ENCODE peak calls at places on chromosomes 7 and 10, in nine cellular contexts. One of them, this sample, is unnamed.
A peak's percentile ranks its signal among the peaks of the same experiment; 100 is the strongest.

GRCh38 chr10:71598673-71599072 is 120.9 kb downstream of the C10orf105 start:
- DNase-seq in A549: no peak
- DNase-seq in HCT116: no peak
- DNase-seq in H54: no peak
- DNase-seq in GM12891: no peak
- DNase-seq in IMR-90: no peak
- DNase-seq in spleen: no peak
- DNase-seq in uterus: peak; percentile 75
- DNase-seq in tibial nerve: peak; percentile 80
- DNase-seq in this sample: no peak

GRCh38 chr7:120857558-120858298 is at the start of gene TSPAN12:
- DNase-seq in A549: peak; percentile 69
- DNase-seq in HCT116: peak; percentile 73
- DNase-seq in H54: peak; percentile 72
- DNase-seq in GM12891: peak; percentile 77
- DNase-seq in IMR-90: peak; percentile 54
- DNase-seq in spleen: peak; percentile 90
- DNase-seq in uterus: peak; percentile 64
- DNase-seq in tibial nerve: peak; percentile 39
- DNase-seq in this sample: no peak

GRCh38 chr7:154947604-154948003 is 55.3 kb downstream of the PAXIP1 start:
- DNase-seq in A549: peak; percentile 10
- DNase-seq in HCT116: no peak
- DNase-seq in H54: no peak
- DNase-seq in GM12891: no peak
- DNase-seq in IMR-90: no peak
- DNase-seq in spleen: no peak
- DNase-seq in uterus: no peak
- DNase-seq in tibial nerve: no peak
- DNase-seq in this sample: no peak

GRCh38 chr7:159107052-159107892 is 37.4 kb downstream of the VIPR2 start:
- DNase-seq in A549: no peak
- DNase-seq in HCT116: no peak
- DNase-seq in H54: no peak
- DNase-seq in GM12891: no peak
- DNase-seq in IMR-90: no peak
- DNase-seq in spleen: peak; percentile 59
- DNase-seq in uterus: no peak
- DNase-seq in tibial nerve: no peak
- DNase-seq in this sample: no peak

GRCh38 chr7:49287653-49288052 is 363.3 kb downstream of the CDC14C start:
- DNase-seq in A549: no peak
- DNase-seq in HCT116: no peak
- DNase-seq in H54: no peak
- DNase-seq in GM12891: no peak
- DNase-seq in IMR-90: no peak
- DNase-seq in spleen: no peak
- DNase-seq in uterus: no peak
- DNase-seq in tibial nerve: no peak
- DNase-seq in this sample: no peak

GRCh38 chr7:107777702-107778101 is 25.3 kb downstream of the SLC26A3 start:
- DNase-seq in A549: no peak
- DNase-seq in HCT116: no peak
- DNase-seq in H54: no peak
- DNase-seq in GM12891: no peak
- DNase-seq in IMR-90: no peak
- DNase-seq in spleen: no peak
- DNase-seq in uterus: no peak
- DNase-seq in tibial nerve: no peak
- DNase-seq in this sample: no peak

GRCh38 chr10:71260622-71261325 is 48.4 kb downstream of the UNC5B start:
- DNase-seq in A549: no peak
- DNase-seq in HCT116: peak; percentile 47
- DNase-seq in H54: peak; percentile 82
- DNase-seq in GM12891: no peak
- DNase-seq in IMR-90: peak; percentile 96
- DNase-seq in spleen: no peak
- DNase-seq in uterus: peak; percentile 88
- DNase-seq in tibial nerve: no peak
- DNase-seq in this sample: peak; percentile 93

GRCh38 chr10:5631936-5632335 is 34.5 kb downstream of the ASB13 start:
- DNase-seq in A549: no peak
- DNase-seq in HCT116: no peak
- DNase-seq in H54: no peak
- DNase-seq in GM12891: no peak
- DNase-seq in IMR-90: no peak
- DNase-seq in spleen: no peak
- DNase-seq in uterus: no peak
- DNase-seq in tibial nerve: no peak
- DNase-seq in this sample: no peak

GRCh38 chr7:1024331-1024761 is 20.0 kb upstream of the GPR146 start:
- DNase-seq in A549: no peak
- DNase-seq in HCT116: no peak
- DNase-seq in H54: no peak
- DNase-seq in GM12891: peak; percentile 81
- DNase-seq in IMR-90: no peak
- DNase-seq in spleen: peak; percentile 85
- DNase-seq in uterus: no peak
- DNase-seq in tibial nerve: no peak
- DNase-seq in this sample: no peak

GRCh38 chr7:1934756-1935155 is 264.7 kb downstream of the ELFN1 start:
- DNase-seq in A549: no peak
- DNase-seq in HCT116: no peak
- DNase-seq in H54: no peak
- DNase-seq in GM12891: no peak
- DNase-seq in IMR-90: no peak
- DNase-seq in spleen: no peak
- DNase-seq in uterus: no peak
- DNase-seq in tibial nerve: no peak
- DNase-seq in this sample: no peak

GRCh38 chr7:100099452-100099851 is 1.7 kb downstream of the MCM7 start:
- DNase-seq in A549: no peak
- DNase-seq in HCT116: no peak
- DNase-seq in H54: no peak
- DNase-seq in GM12891: no peak
- DNase-seq in IMR-90: no peak
- DNase-seq in spleen: no peak
- DNase-seq in uterus: no peak
- DNase-seq in tibial nerve: no peak
- DNase-seq in this sample: no peak

GRCh38 chr10:86205761-86206145 is 160.8 kb downstream of the GRID1 start:
- DNase-seq in A549: no peak
- DNase-seq in HCT116: no peak
- DNase-seq in H54: no peak
- DNase-seq in GM12891: no peak
- DNase-seq in IMR-90: no peak
- DNase-seq in spleen: no peak
- DNase-seq in uterus: no peak
- DNase-seq in tibial nerve: no peak
- DNase-seq in this sample: no peak

GRCh38 chr10:125014984-125015944 is 73.3 kb downstream of the ZRANB1 start:
- DNase-seq in A549: no peak
- DNase-seq in HCT116: no peak
- DNase-seq in H54: no peak
- DNase-seq in GM12891: no peak
- DNase-seq in IMR-90: no peak
- DNase-seq in spleen: no peak
- DNase-seq in uterus: peak; percentile 26
- DNase-seq in tibial nerve: no peak
- DNase-seq in this sample: no peak

GRCh38 chr10:102580230-102580629 is 64.0 kb upstream of the TRIM8 start:
- DNase-seq in A549: no peak
- DNase-seq in HCT116: no peak
- DNase-seq in H54: no peak
- DNase-seq in GM12891: no peak
- DNase-seq in IMR-90: peak; percentile 93
- DNase-seq in spleen: no peak
- DNase-seq in uterus: no peak
- DNase-seq in tibial nerve: no peak
- DNase-seq in this sample: no peak

DNA sequence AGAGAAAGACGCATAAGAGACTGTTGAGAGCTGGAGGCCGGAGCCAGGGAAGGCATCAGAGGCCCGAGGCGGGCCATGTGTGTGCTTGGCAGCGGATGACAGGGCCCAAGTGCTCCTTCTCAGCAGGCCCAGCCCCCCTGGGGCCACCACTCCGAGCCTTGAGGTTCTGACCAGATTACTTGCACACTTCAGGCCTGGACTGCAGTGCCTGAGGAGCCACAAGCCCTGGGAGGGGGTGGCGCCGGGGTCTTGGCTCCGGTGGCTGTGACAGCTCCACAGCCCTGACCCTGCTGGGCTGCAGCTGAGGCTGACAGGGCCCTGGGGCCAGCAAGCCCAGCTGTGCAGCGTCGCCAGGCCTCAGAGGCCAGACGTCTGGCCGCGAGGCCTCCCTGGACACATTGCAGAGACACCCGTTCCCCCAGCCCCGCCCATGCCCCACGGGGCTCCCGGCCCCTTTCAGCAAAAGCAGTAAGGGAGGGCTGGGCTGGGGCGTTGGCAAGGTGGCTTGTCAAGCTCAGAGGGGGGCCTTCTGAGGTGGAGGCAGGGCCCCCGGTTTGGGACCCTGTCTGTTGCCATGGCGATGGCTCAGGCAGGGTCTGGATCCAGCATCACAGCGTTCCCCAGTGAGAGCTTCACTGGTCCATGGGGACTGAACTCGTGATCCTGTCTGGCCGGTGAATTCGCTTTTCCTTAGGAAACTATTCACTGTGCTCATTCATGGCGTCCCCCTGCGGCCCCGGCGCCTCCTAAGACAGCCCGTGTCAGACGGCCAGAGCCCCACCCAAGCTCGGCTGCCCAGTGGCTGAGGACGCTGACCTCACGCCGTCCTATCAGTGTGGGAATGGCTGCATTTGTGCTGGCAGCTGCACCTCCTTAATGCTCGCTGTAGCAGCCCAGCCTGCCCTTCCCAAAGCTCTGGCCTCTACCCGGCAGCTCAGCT is 5.7 kb downstream of the ELN start:
- DNase-seq in A549: no peak
- DNase-seq in HCT116: no peak
- DNase-seq in H54: no peak
- DNase-seq in GM12891: no peak
- DNase-seq in IMR-90: no peak
- DNase-seq in spleen: no peak
- DNase-seq in uterus: peak; percentile 70
- DNase-seq in tibial nerve: peak; percentile 58
- DNase-seq in this sample: no peak
- TF ChIP-seq POLR2A in A549: no peak
- TF ChIP-seq POLR2A in HCT116: no peak
- TF ChIP-seq POLR2A in H54: no peak
- TF ChIP-seq POLR2A in GM12891: no peak
- TF ChIP-seq POLR2A in IMR-90: no peak
- TF ChIP-seq POLR2A in spleen: no peak
- TF ChIP-seq POLR2A in uterus: no peak
- TF ChIP-seq POLR2A in tibial nerve: no peak
- TF ChIP-seq POLR2A in this sample: no peak

DNA sequence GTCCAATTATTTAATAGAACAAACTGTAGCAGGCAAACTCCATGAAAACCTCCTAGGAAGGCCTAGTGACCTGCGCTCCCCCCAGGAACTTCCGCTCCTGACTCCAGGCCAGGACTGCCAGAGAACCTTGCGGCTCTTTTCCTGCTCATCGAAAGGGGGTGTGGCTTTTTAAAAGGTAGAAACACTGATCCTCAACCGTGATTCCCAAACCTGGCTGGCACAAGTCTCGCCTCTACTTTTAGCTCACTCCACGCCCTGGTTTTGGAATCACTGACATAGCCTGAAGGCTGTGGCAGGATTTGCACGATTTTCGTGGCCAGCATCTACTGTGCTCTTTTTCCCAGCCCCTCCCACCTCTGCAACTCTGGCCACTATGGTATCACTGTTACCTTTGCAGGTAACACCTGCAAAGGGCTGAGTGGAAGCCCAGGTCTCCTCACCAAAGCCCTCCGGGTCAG is 43.3 kb downstream of the MYOF start:
- DNase-seq in A549: peak; percentile 74
- DNase-seq in HCT116: peak; percentile 82
- DNase-seq in H54: no peak
- DNase-seq in GM12891: no peak
- DNase-seq in IMR-90: no peak
- DNase-seq in spleen: no peak
- DNase-seq in uterus: peak; percentile 61
- DNase-seq in tibial nerve: no peak
- DNase-seq in this sample: no peak
- TF ChIP-seq POLR2A in A549: no peak
- TF ChIP-seq POLR2A in HCT116: no peak
- TF ChIP-seq POLR2A in H54: no peak
- TF ChIP-seq POLR2A in GM12891: no peak
- TF ChIP-seq POLR2A in IMR-90: no peak
- TF ChIP-seq POLR2A in spleen: no peak
- TF ChIP-seq POLR2A in uterus: no peak
- TF ChIP-seq POLR2A in tibial nerve: no peak
- TF ChIP-seq POLR2A in this sample: no peak

GRCh38 chr7:35003679-35004278 is 33.5 kb downstream of the DPY19L1 start:
- DNase-seq in A549: peak; percentile 99
- DNase-seq in HCT116: peak; percentile 99
- DNase-seq in H54: peak; percentile 58
- DNase-seq in GM12891: no peak
- DNase-seq in IMR-90: peak; percentile 90
- DNase-seq in spleen: no peak
- DNase-seq in uterus: peak; percentile 25
- DNase-seq in tibial nerve: no peak
- DNase-seq in this sample: no peak
- TF ChIP-seq POLR2A in A549: no peak
- TF ChIP-seq POLR2A in HCT116: no peak
- TF ChIP-seq POLR2A in H54: no peak
- TF ChIP-seq POLR2A in GM12891: no peak
- TF ChIP-seq POLR2A in IMR-90: no peak
- TF ChIP-seq POLR2A in spleen: no peak
- TF ChIP-seq POLR2A in uterus: no peak
- TF ChIP-seq POLR2A in tibial nerve: no peak
- TF ChIP-seq POLR2A in this sample: no peak

GRCh38 chr10:116729243-116729642 is 13.1 kb downstream of the HSPA12A start:
- DNase-seq in A549: no peak
- DNase-seq in HCT116: no peak
- DNase-seq in H54: no peak
- DNase-seq in GM12891: no peak
- DNase-seq in IMR-90: no peak
- DNase-seq in spleen: no peak
- DNase-seq in uterus: no peak
- DNase-seq in tibial nerve: no peak
- DNase-seq in this sample: no peak

GRCh38 chr10:116733566-116733965 is 8.8 kb downstream of the HSPA12A start:
- DNase-seq in A549: no peak
- DNase-seq in HCT116: no peak
- DNase-seq in H54: no peak
- DNase-seq in GM12891: no peak
- DNase-seq in IMR-90: peak; percentile 93
- DNase-seq in spleen: no peak
- DNase-seq in uterus: no peak
- DNase-seq in tibial nerve: no peak
- DNase-seq in this sample: no peak

GRCh38 chr10:116728526-116729096 is 13.8 kb downstream of the HSPA12A start:
- DNase-seq in A549: no peak
- DNase-seq in HCT116: no peak
- DNase-seq in H54: no peak
- DNase-seq in GM12891: no peak
- DNase-seq in IMR-90: peak; percentile 71
- DNase-seq in spleen: no peak
- DNase-seq in uterus: no peak
- DNase-seq in tibial nerve: no peak
- DNase-seq in this sample: no peak

GRCh38 chr10:116730464-116731260 is 11.7 kb downstream of the HSPA12A start:
- DNase-seq in A549: no peak
- DNase-seq in HCT116: no peak
- DNase-seq in H54: no peak
- DNase-seq in GM12891: no peak
- DNase-seq in IMR-90: no peak
- DNase-seq in spleen: no peak
- DNase-seq in uterus: no peak
- DNase-seq in tibial nerve: no peak
- DNase-seq in this sample: no peak

GRCh38 chr10:116732546-116732945 is 9.8 kb downstream of the HSPA12A start:
- DNase-seq in A549: no peak
- DNase-seq in HCT116: no peak
- DNase-seq in H54: no peak
- DNase-seq in GM12891: no peak
- DNase-seq in IMR-90: no peak
- DNase-seq in spleen: no peak
- DNase-seq in uterus: no peak
- DNase-seq in tibial nerve: no peak
- DNase-seq in this sample: no peak
- TF ChIP-seq POLR2A in A549: no peak
- TF ChIP-seq POLR2A in HCT116: no peak
- TF ChIP-seq POLR2A in H54: no peak
- TF ChIP-seq POLR2A in GM12891: no peak
- TF ChIP-seq POLR2A in IMR-90: no peak
- TF ChIP-seq POLR2A in spleen: no peak
- TF ChIP-seq POLR2A in uterus: no peak
- TF ChIP-seq POLR2A in tibial nerve: no peak
- TF ChIP-seq POLR2A in this sample: no peak

This sample was measured in vagina.